ENCODE peak calls at places on chromosomes 13 and 19, in ten cellular contexts. B is body of pancreas; Q is tibial artery; F is right cardiac atrium; D is CD4-positive, CD25-positive, alpha-beta regulatory T cell; J is heart right ventricle; T is thoracic aorta; L is IMR-90; Y is ascending aorta; W is sigmoid colon. E is an unnamed sample.

GRCh38 chr19:50332014-50332263 is 2.8 kb upstream of the KCNC3 start:
- DNase-seq in B (no peak), Q (no peak), F (no peak), D (no peak), J (no peak), T (no peak), L (no peak), Y (no peak), W (no peak), E (no peak)

GRCh38 chr13:32033744-32034143 is 2.2 kb downstream of the FRY start:
- DNase-seq in B (no peak), Q (no peak), F (no peak), D (no peak), J (no peak), T (no peak), L (peak; percentile 33), Y (no peak), W (no peak), E (no peak)

GRCh38 chr13:95073826-95074345 is 227.4 kb downstream of the ABCC4 start:
- DNase-seq in B (no peak), Q (no peak), F (no peak), D (no peak), J (no peak), T (no peak), L (no peak), Y (no peak), W (no peak), E (no peak)

GRCh38 chr19:5357584-5357983 is 17.0 kb upstream of the PTPRS start:
- DNase-seq in B (no peak), Q (no peak), F (no peak), D (no peak), J (no peak), T (no peak), L (no peak), Y (no peak), W (no peak), E (no peak)

GRCh38 chr13:28110414-28110813 is 10.0 kb upstream of the FLT3 start:
- DNase-seq in B (no peak), Q (no peak), F (no peak), D (no peak), J (no peak), T (no peak), L (no peak), Y (no peak), W (no peak), E (no peak)

GRCh38 chr13:95123726-95124125 is 177.5 kb downstream of the ABCC4 start:
- DNase-seq in B (no peak), Q (no peak), F (no peak), D (no peak), J (no peak), T (no peak), L (no peak), Y (no peak), W (no peak), E (no peak)

GRCh38 chr19:39415111-39416046 is 2.9 kb downstream of the PLEKHG2 start:
- DNase-seq in B (no peak), Q (no peak), F (peak; percentile 72), D (no peak), J (no peak), T (no peak), L (no peak), Y (peak; percentile 74), W (peak; percentile 74), E (no peak)

GRCh38 chr19:45391346-45391745 is 13.5 kb downstream of the PPP1R13L start:
- DNase-seq in B (no peak), Q (no peak), F (no peak), D (no peak), J (no peak), T (no peak), L (peak; percentile 18), Y (no peak), W (no peak), E (no peak)

GRCh38 chr19:19033176-19033425 is 216 bp downstream of the SUGP2 start:
- DNase-seq in B (no peak), Q (no peak), F (no peak), D (no peak), J (no peak), T (no peak), L (no peak), Y (no peak), W (no peak), E (no peak)

GRCh38 chr13:69882451-69882850 is 225.2 kb upstream of the ATXN8OS start:
- DNase-seq in B (no peak), Q (no peak), F (no peak), D (no peak), J (no peak), T (no peak), L (no peak), Y (no peak), W (no peak), E (no peak)

GRCh38 chr13:42986176-42986574 is 5.9 kb downstream of the EPSTI1 start:
- DNase-seq in B (no peak), Q (no peak), F (no peak), D (no peak), J (no peak), T (no peak), L (no peak), Y (no peak), W (no peak), E (no peak)

GRCh38 chr19:46000497-46001246 is 5.4 kb downstream of the CCDC61 start:
- DNase-seq in B (peak; percentile 49), Q (no peak), F (peak; percentile 74), D (peak; percentile 71), J (peak; percentile 44), T (no peak), L (no peak), Y (no peak), W (no peak), E (no peak)

GRCh38 chr19:35168261-35168660 is 13.7 kb downstream of the FXYD5 start:
- DNase-seq in B (no peak), Q (no peak), F (no peak), D (no peak), J (no peak), T (no peak), L (no peak), Y (no peak), W (peak; percentile 17), E (no peak)

GRCh38 chr13:20585371-20585770 is 18.4 kb downstream of the IFT88 start:
- DNase-seq in B (no peak), Q (no peak), F (no peak), D (no peak), J (no peak), T (no peak), L (no peak), Y (no peak), W (no peak), E (no peak)

DNA sequence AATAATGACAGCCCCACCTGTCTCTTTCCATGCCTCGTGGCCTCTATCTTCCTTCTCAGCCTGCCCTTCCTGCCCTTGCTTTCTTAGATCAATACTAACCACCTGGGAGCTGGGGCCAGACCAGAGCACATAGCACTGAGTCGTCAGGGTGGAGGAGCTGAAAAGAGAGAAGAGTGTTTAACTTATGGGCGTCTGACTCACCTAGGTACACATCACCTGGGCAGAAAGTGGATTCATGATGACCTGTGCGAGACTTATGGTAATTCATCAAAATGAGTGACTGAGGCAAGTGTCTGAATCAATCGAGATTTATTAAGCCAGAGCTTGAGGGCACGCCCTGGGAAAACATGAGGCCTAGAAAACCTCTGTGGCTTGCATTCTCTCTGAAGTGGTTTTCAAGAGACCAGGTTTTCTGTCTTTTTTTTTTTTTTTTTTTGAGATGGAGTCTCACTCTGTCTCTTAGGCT is 19.2 kb downstream of the CEACAM6 start:
- DNase-seq in B (peak; percentile 32), Q (no peak), F (no peak), D (peak; percentile 25), J (no peak), T (no peak), L (no peak), Y (no peak), W (no peak), E (no peak)
- H3K27ac ChIP-seq in B (no peak overlapping the region), Q (no peak overlapping the region), F (no peak overlapping the region), D (no peak overlapping the region), J (no peak overlapping the region), T (no peak overlapping the region), L (no peak overlapping the region), Y (no peak overlapping the region), W (no peak overlapping the region), E (no peak overlapping the region)

GRCh38 chr13:29924951-29925350 is 74.5 kb upstream of the UBL3 start:
- DNase-seq in B (peak; percentile 45), Q (no peak), F (no peak), D (no peak), J (no peak), T (no peak), L (no peak), Y (no peak), W (no peak), E (no peak)
- H3K4me1 ChIP-seq in B (peaks cover 38% of the 10 kb centered on the region), Q (peaks cover 33% of the 10 kb centered on the region), F (peaks cover 8% of the 10 kb centered on the region), D (peaks cover 19% of the 10 kb centered on the region), J (peaks cover 38% of the 10 kb centered on the region), T (peaks cover 27% of the 10 kb centered on the region), L (peaks cover 24% of the 10 kb centered on the region), Y (peaks cover 15% of the 10 kb centered on the region), W (peaks cover 37% of the 10 kb centered on the region), E (peaks cover 37% of the 10 kb centered on the region)

DNA sequence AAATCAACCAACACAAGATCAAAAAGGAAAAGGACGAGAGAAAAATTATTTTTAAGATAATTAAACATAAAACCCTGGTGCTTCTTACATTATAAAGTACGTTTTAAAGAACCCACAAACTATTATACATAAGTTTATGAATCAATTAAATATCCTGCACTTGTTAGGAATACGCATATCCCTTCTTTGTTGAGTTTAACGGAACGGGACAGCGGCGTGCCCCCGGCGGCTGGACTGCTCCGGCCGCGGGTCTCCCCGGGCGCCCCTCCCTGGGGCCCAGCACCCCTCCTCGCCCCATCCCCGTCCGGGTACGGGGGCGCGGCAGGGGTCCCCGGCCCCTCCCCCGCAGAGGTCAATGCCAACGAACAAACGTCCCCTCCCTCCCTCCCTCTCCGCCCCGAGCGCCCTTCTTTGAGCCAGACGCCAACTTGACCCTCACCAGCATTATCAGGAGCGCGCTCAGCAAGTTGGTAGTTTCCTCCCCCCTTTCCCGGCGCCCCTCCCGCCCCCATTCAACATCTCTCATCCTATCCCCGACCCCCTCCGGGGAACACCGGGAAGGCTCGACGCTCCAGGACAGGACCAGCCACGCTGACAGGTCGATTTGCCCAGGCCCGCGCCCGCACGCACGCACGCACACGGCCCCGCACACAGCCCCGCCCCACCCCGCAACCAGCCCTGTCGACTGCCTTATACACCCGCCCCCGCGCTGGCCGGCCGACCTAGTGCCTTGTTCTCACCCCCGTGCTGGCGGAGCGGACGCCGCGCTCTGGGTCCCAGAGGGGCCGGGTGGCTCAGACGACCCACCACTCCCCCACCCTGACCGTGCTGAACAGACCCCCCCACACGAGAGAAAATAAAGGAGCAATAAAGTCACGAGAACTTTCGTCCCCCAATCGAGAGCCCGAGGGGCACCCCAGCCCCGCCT is 5.1 kb downstream of the LYL1 start:
- DNase-seq in B (no peak), Q (peak; percentile 67), F (peak; percentile 89), D (peak; percentile 27), J (peak; percentile 66), T (no peak), L (no peak), Y (peak; percentile 82), W (peak; percentile 87), E (no peak)
- H3K27ac ChIP-seq in B (no peak overlapping the region), Q (peak overlapping the region; percentile 74), F (peak overlapping the region; percentile 69), D (peak overlapping the region; percentile 87), J (peak overlapping the region; percentile 96), T (no peak overlapping the region), L (no peak overlapping the region), Y (peak overlapping the region; percentile 73), W (peak overlapping the region; percentile 85), E (no peak overlapping the region)

DNA sequence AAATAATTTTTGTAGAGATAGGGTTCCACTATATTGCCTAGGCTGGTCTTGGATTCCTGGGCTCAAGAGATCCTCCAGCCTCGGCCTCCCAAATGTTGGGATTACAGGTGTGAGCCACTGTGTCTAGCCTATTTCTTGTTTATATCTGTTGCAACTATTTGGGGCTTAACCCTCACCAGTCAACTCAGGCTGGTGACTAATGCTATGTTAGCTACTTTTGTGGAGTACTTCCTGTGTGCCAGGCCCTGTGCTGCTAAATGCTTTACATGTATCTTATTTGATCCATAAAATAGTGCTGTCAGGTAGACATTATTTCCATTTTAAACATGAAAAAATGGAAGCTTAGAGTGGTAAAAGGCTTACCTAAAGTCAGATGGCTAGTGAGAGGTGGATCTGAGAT is 13.8 kb downstream of the CEACAM1 start:
- DNase-seq in B (no peak), Q (no peak), F (no peak), D (no peak), J (no peak), T (no peak), L (no peak), Y (no peak), W (no peak), E (no peak)
- H3K4me1 ChIP-seq in B (no peaks in the 10 kb centered on the region), Q (no peaks in the 10 kb centered on the region), F (no peaks in the 10 kb centered on the region), D (peaks cover 3% of the 10 kb centered on the region), J (no peaks in the 10 kb centered on the region), T (no peaks in the 10 kb centered on the region), L (no peaks in the 10 kb centered on the region), Y (no peaks in the 10 kb centered on the region), W (no peaks in the 10 kb centered on the region), E (no peaks in the 10 kb centered on the region)